ENCODE peak calls at places on chromosomes 12 and 14, in five cellular contexts. S is CD8-positive, alpha-beta T cell; F is Caco-2; G is left lung; D is hepatocyte. C is an unnamed sample.

GRCh38 chr14:58072288-58073071 is 79.5 kb downstream of the ARMH4 start:
- DNase-seq in S (peak; percentile 9), F (peak; percentile 59), G (no peak), D (peak; percentile 80), C (peak; percentile 77)

GRCh38 chr12:65511134-65511912 is 232.8 kb downstream of the MSRB3 start:
- DNase-seq in S (no peak), F (no peak), G (no peak), D (peak; percentile 44), C (no peak)

GRCh38 chr14:30751646-30752416 is 122.5 kb upstream of the COCH start:
- DNase-seq in S (no peak), F (no peak), G (no peak), D (no peak), C (no peak)

GRCh38 chr14:104794641-104795467 is 694 bp downstream of the AKT1 start:
- DNase-seq in S (no peak), F (no peak), G (no peak), D (peak; percentile 60), C (peak; percentile 66)

GRCh38 chr12:75257510-75257909 is 47.9 kb upstream of the KCNC2 start:
- DNase-seq in S (no peak), F (no peak), G (no peak), D (no peak), C (no peak)

GRCh38 chr14:72630374-72630773 is 263.5 kb downstream of the DPF3 start:
- DNase-seq in S (no peak), F (no peak), G (no peak), D (no peak), C (no peak)

GRCh38 chr14:99191663-99192621 is 80.1 kb downstream of the BCL11B start:
- DNase-seq in S (no peak), F (no peak), G (peak; percentile 59), D (peak; percentile 33), C (no peak)

GRCh38 chr12:24864796-24865125 is 84.1 kb downstream of the BCAT1 start:
- DNase-seq in S (no peak), F (peak; percentile 59), G (no peak), D (no peak), C (no peak)

DNA sequence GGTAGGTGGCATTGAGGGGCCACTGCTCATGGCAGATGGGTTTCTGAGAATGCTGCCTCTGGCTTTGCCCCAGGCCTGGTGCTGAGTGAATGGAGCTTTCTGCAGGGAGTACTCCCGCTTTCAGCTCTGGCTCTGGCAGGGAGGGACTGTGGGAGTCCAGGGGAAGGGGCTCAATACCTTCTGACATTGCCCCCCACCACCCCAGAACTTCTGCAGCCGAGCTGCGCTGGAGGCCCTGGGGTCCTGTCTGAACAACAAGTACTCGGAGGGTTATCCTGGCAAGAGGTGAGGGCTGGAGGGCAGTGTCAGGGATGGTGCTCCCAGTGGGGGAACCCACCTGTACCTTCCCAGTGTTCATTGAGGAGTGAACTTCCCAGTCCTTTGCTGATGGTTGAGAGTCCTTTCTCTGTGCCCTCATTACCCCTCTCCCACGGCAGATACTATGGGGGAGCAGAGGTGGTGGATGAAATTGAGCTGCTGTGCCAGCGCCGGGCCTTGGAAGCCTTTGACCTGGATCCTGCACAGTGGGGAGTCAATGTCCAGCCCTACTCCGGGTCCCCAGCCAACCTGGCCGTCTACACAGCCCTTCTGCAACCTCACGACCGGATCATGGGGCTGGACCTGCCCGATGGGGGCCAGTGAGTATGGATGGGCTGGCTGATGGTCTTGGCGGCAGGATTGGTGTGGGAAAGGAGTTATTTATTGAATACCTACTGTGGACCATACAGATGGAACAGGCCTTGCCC is 1.9 kb downstream of the SHMT2 start:
- DNase-seq in S (no peak), F (no peak), G (no peak), D (no peak), C (no peak)
- H3K4me3 ChIP-seq in S (no peak overlapping the region), F (no peak overlapping the region), G (no peak overlapping the region), D (no peak overlapping the region), C (no peak overlapping the region)

DNA sequence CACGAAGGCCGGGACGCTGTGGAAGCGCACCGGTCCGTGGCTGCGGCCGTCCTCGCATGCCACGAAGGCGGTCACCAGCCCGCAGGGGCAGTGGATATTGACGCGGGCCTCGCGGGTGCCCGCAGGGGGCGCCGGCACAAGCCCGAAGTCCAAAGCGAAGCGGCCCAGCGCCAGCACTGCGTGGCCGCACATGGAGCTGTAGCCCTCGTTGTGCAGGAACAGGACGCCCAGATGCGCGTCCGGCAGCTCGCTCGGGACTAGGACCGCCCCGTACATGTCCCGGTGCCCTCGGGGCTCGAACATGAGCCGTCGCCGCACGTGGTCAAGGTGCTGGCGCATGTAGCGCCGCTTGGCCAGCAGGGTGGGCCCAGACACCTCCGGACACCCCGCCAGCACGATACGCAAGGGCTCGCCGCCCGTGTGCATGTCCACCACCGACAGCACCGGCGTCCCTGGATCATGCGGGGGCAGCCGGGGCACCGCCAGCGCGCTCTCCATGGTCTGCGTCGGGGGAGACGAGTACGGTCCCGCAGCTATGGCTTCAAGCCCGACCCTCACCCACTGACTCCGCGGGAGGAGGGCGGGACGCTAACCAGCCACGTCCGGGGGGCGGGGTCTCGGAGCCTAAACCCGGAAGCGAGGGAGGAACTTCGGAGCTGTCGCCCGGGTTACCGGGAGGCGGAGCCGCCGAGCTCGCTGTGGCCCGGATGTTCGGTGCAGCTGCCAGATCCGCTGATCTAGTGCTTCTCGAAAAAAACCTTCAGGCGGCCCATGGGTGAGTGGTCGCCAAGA is at the start of the genes JKAMP and L3HYPDH:
- DNase-seq in S (peak; percentile 95), F (peak; percentile 97), G (peak; percentile 98), D (peak; percentile 99), C (peak; percentile 99)
- H3K4me1 ChIP-seq in S (peaks cover 46% of the 10 kb centered on the region), F (peaks cover 12% of the 10 kb centered on the region), G (peaks cover 22% of the 10 kb centered on the region), D (peaks cover 34% of the 10 kb centered on the region), C (peaks cover 10% of the 10 kb centered on the region)

GRCh38 chr14:36264107-36264506 is 56.3 kb downstream of the MBIP start:
- DNase-seq in S (no peak), F (no peak), G (no peak), D (no peak), C (no peak)

GRCh38 chr14:36268957-36269734 is 51.3 kb downstream of the MBIP start:
- DNase-seq in S (no peak), F (no peak), G (peak; percentile 44), D (no peak), C (peak; percentile 90)

GRCh38 chr14:36270191-36270590 is 50.2 kb downstream of the MBIP start:
- DNase-seq in S (no peak), F (no peak), G (no peak), D (no peak), C (no peak)

GRCh38 chr14:36260970-36261640 is 59.3 kb downstream of the MBIP start:
- DNase-seq in S (no peak), F (no peak), G (no peak), D (no peak), C (no peak)

DNA sequence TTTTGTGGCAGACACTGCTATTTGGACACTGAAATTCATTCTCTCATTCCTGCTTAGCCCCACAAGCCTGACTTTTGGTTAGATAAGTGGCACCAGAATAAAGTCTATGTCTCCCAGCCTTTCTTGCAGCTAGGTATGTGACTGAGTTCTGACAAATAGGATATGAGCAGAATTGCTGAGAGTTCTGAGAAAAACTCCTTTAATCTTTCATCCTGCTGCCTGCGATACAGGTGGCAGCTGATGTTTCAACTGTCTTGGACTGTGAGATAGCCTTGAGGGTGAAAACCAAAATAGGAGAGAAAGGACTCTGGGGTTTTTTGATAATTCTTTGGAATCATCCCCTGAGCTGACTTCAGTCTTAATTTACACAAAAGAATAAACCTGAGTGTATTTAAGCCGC is 55.8 kb downstream of the MBIP start:
- DNase-seq in S (no peak), F (no peak), G (no peak), D (no peak), C (no peak)
- H3K4me3 ChIP-seq in S (no peak overlapping the region), F (no peak overlapping the region), G (no peak overlapping the region), D (no peak overlapping the region), C (no peak overlapping the region)

GRCh38 chr12:54352022-54352531 is 12.2 kb downstream of the GPR84 start:
- DNase-seq in S (no peak), F (no peak), G (peak; percentile 74), D (peak; percentile 81), C (peak; percentile 91)
- H3K4me1 ChIP-seq in S (peaks cover 15% of the 10 kb centered on the region), F (no peaks in the 10 kb centered on the region), G (peaks cover 18% of the 10 kb centered on the region), D (peaks cover 36% of the 10 kb centered on the region), C (peaks cover 99% of the 10 kb centered on the region)

DNA sequence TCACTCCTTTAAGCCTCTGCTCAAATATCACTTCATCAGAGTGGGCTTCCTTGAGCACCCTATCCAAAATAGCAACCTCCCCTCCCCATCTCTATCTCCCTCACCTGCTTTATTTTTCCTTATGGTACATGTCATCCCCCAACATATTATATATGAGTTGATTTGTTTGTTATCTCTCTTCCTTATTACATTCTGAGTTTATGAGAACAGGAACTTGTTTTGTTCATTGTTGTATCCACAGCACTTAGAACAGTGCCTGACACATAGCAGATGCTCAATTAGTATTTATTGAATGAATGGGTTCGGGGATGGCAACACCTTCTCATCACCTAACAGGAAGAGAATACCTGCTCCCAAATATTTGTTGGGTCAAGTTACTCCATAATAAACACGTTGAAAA is 24.6 kb upstream of the SMOC1 start:
- DNase-seq in S (no peak), F (no peak), G (no peak), D (no peak), C (no peak)
- H3K4me3 ChIP-seq in S (no peak overlapping the region), F (no peak overlapping the region), G (no peak overlapping the region), D (no peak overlapping the region), C (no peak overlapping the region)

GRCh38 chr14:100238419-100239199 is at the start of gene YY1:
- DNase-seq in S (peak; percentile 99), F (peak; percentile 98), G (peak; percentile 99), D (peak; percentile 100), C (peak; percentile 100)
- H3K4me1 ChIP-seq in S (peaks cover 59% of the 10 kb centered on the region), F (peaks cover 7% of the 10 kb centered on the region), G (peaks cover 18% of the 10 kb centered on the region), D (peaks cover 22% of the 10 kb centered on the region), C (peaks cover 15% of the 10 kb centered on the region)

GRCh38 chr12:124516850-124517249 is 50.6 kb downstream of the NCOR2 start:
- DNase-seq in S (no peak), F (no peak), G (no peak), D (no peak), C (no peak)
- H3K4me3 ChIP-seq in S (no peak overlapping the region), F (no peak overlapping the region), G (peak overlapping the region; percentile 36), D (no peak overlapping the region), C (no peak overlapping the region)

DNA sequence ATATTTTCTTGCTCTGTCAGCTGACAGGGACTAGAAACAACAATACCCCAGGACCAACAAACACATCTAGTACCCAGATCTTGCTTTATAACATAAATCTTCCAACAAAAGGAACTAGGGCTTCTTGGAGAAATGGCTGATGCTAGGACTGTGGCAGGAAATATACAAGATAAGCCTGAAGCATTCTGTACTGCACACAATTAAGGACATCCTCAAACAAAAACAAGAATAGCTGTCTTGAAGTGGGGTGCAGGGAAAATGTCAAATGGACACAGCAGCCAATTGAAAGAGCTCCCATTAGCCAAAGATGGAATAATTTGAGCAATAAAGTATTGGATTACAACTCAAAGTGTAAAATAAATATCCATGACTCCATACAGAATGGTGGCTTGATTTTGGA is 50.0 kb downstream of the LGMN start:
- DNase-seq in S (no peak), F (no peak), G (no peak), D (no peak), C (no peak)
- H3K4me1 ChIP-seq in S (peaks cover 13% of the 10 kb centered on the region), F (peaks cover 5% of the 10 kb centered on the region), G (peaks cover 2% of the 10 kb centered on the region), D (no peaks in the 10 kb centered on the region), C (no peaks in the 10 kb centered on the region)

GRCh38 chr14:54570651-54571415 is 3.9 kb downstream of the SAMD4A start:
- DNase-seq in S (no peak), F (no peak), G (no peak), D (no peak), C (no peak)
- H3K4me3 ChIP-seq in S (no peak overlapping the region), F (no peak overlapping the region), G (no peak overlapping the region), D (no peak overlapping the region), C (no peak overlapping the region)